ENCODE peak calls at places on chromosome 5, in four cellular contexts. One of them, this sample, is unnamed. For H3K4me1, the result is how much of the 10 kb centered on the place peaks cover.

GRCh38 chr5:93893050-93893449 is 151.7 kb upstream of the POU5F2 start:
- DNase-seq in GM23338: no peak
- DNase-seq in HCT116: no peak
- DNase-seq in H1: no peak
- DNase-seq in this sample: no peak

GRCh38 chr5:59596586-59597348 is 296.8 kb downstream of the PDE4D start:
- DNase-seq in GM23338: no peak
- DNase-seq in HCT116: no peak
- DNase-seq in H1: no peak
- DNase-seq in this sample: no peak

GRCh38 chr5:106874974-106875373 is 795.8 kb downstream of the EFNA5 start:
- DNase-seq in GM23338: no peak
- DNase-seq in HCT116: no peak
- DNase-seq in H1: no peak
- DNase-seq in this sample: no peak

GRCh38 chr5:126777257-126777973 is 479 bp downstream of the LMNB1 start:
- DNase-seq in GM23338: peak
- DNase-seq in HCT116: no peak
- DNase-seq in H1: no peak
- DNase-seq in this sample: peak

GRCh38 chr5:89044665-89045200 is 161.7 kb upstream of the MEF2C start:
- DNase-seq in GM23338: no peak
- DNase-seq in HCT116: no peak
- DNase-seq in H1: no peak
- DNase-seq in this sample: no peak

GRCh38 chr5:141848771-141849370 is 29.3 kb downstream of the PCDH1 start:
- DNase-seq in GM23338: peak
- DNase-seq in HCT116: no peak
- DNase-seq in H1: peak
- DNase-seq in this sample: no peak

GRCh38 chr5:23588841-23589240 is 81.4 kb downstream of the PRDM9 start:
- DNase-seq in GM23338: no peak
- DNase-seq in HCT116: no peak
- DNase-seq in H1: no peak
- DNase-seq in this sample: no peak

GRCh38 chr5:54944364-54944763 is 41.0 kb downstream of the ESM1 start:
- DNase-seq in GM23338: peak
- DNase-seq in HCT116: peak
- DNase-seq in H1: no peak
- DNase-seq in this sample: peak

GRCh38 chr5:6745706-6746217 is 32.5 kb downstream of the TENT4A start:
- DNase-seq in GM23338: peak
- DNase-seq in HCT116: peak
- DNase-seq in H1: no peak
- DNase-seq in this sample: peak

GRCh38 chr5:61277190-61277589 is 54.9 kb upstream of the ZSWIM6 start:
- DNase-seq in GM23338: peak
- DNase-seq in HCT116: no peak
- DNase-seq in H1: no peak
- DNase-seq in this sample: peak

GRCh38 chr5:4584982-4585381 is 555.1 kb upstream of the ADAMTS16 start:
- DNase-seq in GM23338: no peak
- DNase-seq in HCT116: no peak
- DNase-seq in H1: no peak
- DNase-seq in this sample: no peak

GRCh38 chr5:5497132-5497748 is 74.8 kb downstream of the ICE1 start:
- DNase-seq in GM23338: peak
- DNase-seq in HCT116: peak
- DNase-seq in H1: no peak
- DNase-seq in this sample: peak

GRCh38 chr5:143108498-143109128 is 294.9 kb downstream of the NR3C1 start:
- DNase-seq in GM23338: no peak
- DNase-seq in HCT116: no peak
- DNase-seq in H1: no peak
- DNase-seq in this sample: peak

GRCh38 chr5:67652212-67652611 is 455.6 kb upstream of the CD180 start:
- DNase-seq in GM23338: no peak
- DNase-seq in HCT116: no peak
- DNase-seq in H1: no peak
- DNase-seq in this sample: no peak

GRCh38 chr5:149366169-149366750 is 8.4 kb downstream of the PCYOX1L start:
- DNase-seq in GM23338: no peak
- DNase-seq in HCT116: no peak
- DNase-seq in H1: no peak
- DNase-seq in this sample: no peak

GRCh38 chr5:159163027-159163699 is 46.2 kb downstream of the RNF145 start:
- DNase-seq in GM23338: no peak
- DNase-seq in HCT116: peak
- DNase-seq in H1: no peak
- DNase-seq in this sample: no peak

GRCh38 chr5:56499877-56500276 is 266.7 kb upstream of the ANKRD55 start:
- DNase-seq in GM23338: no peak
- DNase-seq in HCT116: no peak
- DNase-seq in H1: no peak
- DNase-seq in this sample: no peak

GRCh38 chr5:98109561-98110006 is 663.9 kb upstream of the RGMB start:
- DNase-seq in GM23338: no peak
- DNase-seq in HCT116: no peak
- DNase-seq in H1: no peak
- DNase-seq in this sample: no peak

GRCh38 chr5:56211298-56211865 is 21.7 kb downstream of the ANKRD55 start:
- DNase-seq in GM23338: no peak
- DNase-seq in HCT116: peak
- DNase-seq in H1: no peak
- DNase-seq in this sample: peak

GRCh38 chr5:137072376-137073174 is 426.6 kb downstream of the SPOCK1 start:
- DNase-seq in GM23338: no peak
- DNase-seq in HCT116: no peak
- DNase-seq in H1: no peak
- DNase-seq in this sample: no peak

GRCh38 chr5:160500776-160501175 is 79.1 kb downstream of the PTTG1 start:
- DNase-seq in GM23338: no peak
- DNase-seq in HCT116: no peak
- DNase-seq in H1: no peak
- DNase-seq in this sample: peak

GRCh38 chr5:42784132-42784531 is 27.5 kb downstream of the CCDC152 start:
- DNase-seq in GM23338: no peak
- DNase-seq in HCT116: no peak
- DNase-seq in H1: no peak
- DNase-seq in this sample: no peak

GRCh38 chr5:57538341-57538955 is 55.8 kb upstream of the ACTBL2 start:
- DNase-seq in GM23338: no peak
- DNase-seq in HCT116: no peak
- DNase-seq in H1: no peak
- DNase-seq in this sample: no peak

GRCh38 chr5:130773813-130774212 is 391.2 kb downstream of the HINT1 start:
- DNase-seq in GM23338: no peak
- DNase-seq in HCT116: peak
- DNase-seq in H1: peak
- DNase-seq in this sample: no peak

GRCh38 chr5:123496892-123497291 is 15.1 kb upstream of the CSNK1G3 start:
- DNase-seq in GM23338: no peak
- DNase-seq in HCT116: no peak
- DNase-seq in H1: no peak
- DNase-seq in this sample: no peak

GRCh38 chr5:151696470-151697061 is 9.9 kb upstream of the SPARC start:
- DNase-seq in GM23338: peak
- DNase-seq in HCT116: no peak
- DNase-seq in H1: no peak
- DNase-seq in this sample: peak

GRCh38 chr5:56264417-56265025 is 31.4 kb upstream of the ANKRD55 start:
- DNase-seq in GM23338: peak
- DNase-seq in HCT116: peak
- DNase-seq in H1: peak
- DNase-seq in this sample: peak

GRCh38 chr5:176658007-176658599 is 10.8 kb downstream of the TSPAN17 start:
- DNase-seq in GM23338: peak
- DNase-seq in HCT116: peak
- DNase-seq in H1: peak
- DNase-seq in this sample: peak
- H2AFZ ChIP-seq in GM23338: no peak
- H2AFZ ChIP-seq in HCT116: no peak
- H2AFZ ChIP-seq in H1: no peak
- H2AFZ ChIP-seq in this sample: no peak

GRCh38 chr5:76901522-76901921 is 51.3 kb upstream of the CRHBP start:
- DNase-seq in GM23338: no peak
- DNase-seq in HCT116: no peak
- DNase-seq in H1: no peak
- DNase-seq in this sample: no peak

GRCh38 chr5:76893294-76893693 is 43.5 kb downstream of the S100Z start:
- DNase-seq in GM23338: no peak
- DNase-seq in HCT116: no peak
- DNase-seq in H1: no peak
- DNase-seq in this sample: no peak

DNA sequence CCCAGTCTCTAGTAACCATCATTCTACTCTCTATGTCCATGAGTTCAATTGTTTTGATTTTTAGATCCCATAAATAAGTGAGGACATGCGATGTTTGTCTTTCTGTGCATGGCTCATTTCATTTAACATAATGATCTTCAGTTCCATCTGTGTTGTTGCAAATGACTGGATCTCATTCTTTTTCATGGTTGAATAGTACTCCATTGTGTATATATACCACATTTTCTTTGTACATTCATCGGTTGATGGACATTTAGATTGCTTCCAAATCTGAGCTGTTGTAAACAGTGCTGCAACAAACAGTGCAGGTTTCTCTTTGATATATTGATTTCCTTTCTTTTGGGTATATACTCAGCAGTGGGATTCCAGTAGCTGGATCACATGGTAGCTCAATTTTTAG is 46.4 kb downstream of the S100Z start:
- DNase-seq in GM23338: no peak
- DNase-seq in HCT116: no peak
- DNase-seq in H1: no peak
- DNase-seq in this sample: no peak
- H3K4me1 ChIP-seq in GM23338: under half
- H3K4me1 ChIP-seq in HCT116: under half
- H3K4me1 ChIP-seq in H1: under half
- H3K4me1 ChIP-seq in this sample: under half

GRCh38 chr5:174575043-174575442 is 149.3 kb upstream of the MSX2 start:
- DNase-seq in GM23338: no peak
- DNase-seq in HCT116: no peak
- DNase-seq in H1: no peak
- DNase-seq in this sample: no peak

GRCh38 chr5:174573210-174574014 is 151.0 kb upstream of the MSX2 start:
- DNase-seq in GM23338: no peak
- DNase-seq in HCT116: no peak
- DNase-seq in H1: no peak
- DNase-seq in this sample: peak

GRCh38 chr5:174570662-174571061 is 153.7 kb upstream of the MSX2 start:
- DNase-seq in GM23338: no peak
- DNase-seq in HCT116: no peak
- DNase-seq in H1: no peak
- DNase-seq in this sample: no peak

GRCh38 chr5:174572591-174572990 is 151.8 kb upstream of the MSX2 start:
- DNase-seq in GM23338: no peak
- DNase-seq in HCT116: no peak
- DNase-seq in H1: no peak
- DNase-seq in this sample: no peak

DNA sequence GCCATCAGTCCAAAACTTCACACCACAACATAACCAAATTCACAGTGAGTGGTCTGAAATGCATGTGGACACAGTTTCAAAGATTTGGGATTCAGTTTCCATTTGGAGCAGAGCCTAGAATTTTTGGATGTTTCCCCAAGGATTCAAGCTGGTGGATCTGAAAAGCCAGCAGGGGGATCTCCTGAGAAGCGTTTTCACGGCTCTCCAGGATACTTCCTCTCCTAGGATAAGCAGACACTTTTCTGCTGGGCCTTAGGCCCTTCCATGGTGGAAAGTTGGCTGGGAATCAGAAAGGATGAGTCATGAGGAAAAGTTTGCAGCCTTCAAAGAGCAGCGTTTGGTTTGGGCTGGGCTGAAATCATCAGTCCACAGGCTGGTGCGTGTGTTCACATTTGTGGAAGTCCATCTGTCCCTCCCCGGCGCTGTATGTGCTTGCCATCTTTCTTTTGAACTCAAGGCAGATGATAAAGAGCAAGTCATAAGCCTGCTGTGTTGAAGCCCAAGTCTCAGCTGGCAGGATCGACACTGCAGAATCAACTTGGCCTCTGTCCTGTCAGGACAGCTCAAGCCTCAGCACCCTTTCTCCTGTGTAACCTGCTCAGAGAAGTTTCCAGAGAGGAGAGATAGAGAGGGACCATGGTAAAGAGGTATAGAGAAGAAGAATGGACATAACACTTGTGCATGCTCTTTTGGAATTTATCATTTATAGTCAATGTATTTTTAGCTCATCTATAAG is 152.6 kb upstream of the MSX2 start:
- DNase-seq in GM23338: peak
- DNase-seq in HCT116: peak
- DNase-seq in H1: no peak
- DNase-seq in this sample: peak
- H2AFZ ChIP-seq in GM23338: peak
- H2AFZ ChIP-seq in HCT116: peak
- H2AFZ ChIP-seq in H1: peak
- H2AFZ ChIP-seq in this sample: no peak

GRCh38 chr5:95533106-95533505 is 21.7 kb downstream of the SKIC3 start:
- DNase-seq in GM23338: peak
- DNase-seq in HCT116: no peak
- DNase-seq in H1: no peak
- DNase-seq in this sample: no peak
- H3K4me1 ChIP-seq in GM23338: under half
- H3K4me1 ChIP-seq in HCT116: under half
- H3K4me1 ChIP-seq in H1: under half
- H3K4me1 ChIP-seq in this sample: under half

GRCh38 chr5:135205616-135206349 is 171.8 kb upstream of the PITX1 start:
- DNase-seq in GM23338: no peak
- DNase-seq in HCT116: no peak
- DNase-seq in H1: no peak
- DNase-seq in this sample: no peak

GRCh38 chr5:135203019-135203418 is 169.0 kb upstream of the PITX1 start:
- DNase-seq in GM23338: peak
- DNase-seq in HCT116: no peak
- DNase-seq in H1: no peak
- DNase-seq in this sample: no peak

GRCh38 chr5:135203593-135204036 is 169.6 kb upstream of the PITX1 start:
- DNase-seq in GM23338: peak
- DNase-seq in HCT116: no peak
- DNase-seq in H1: no peak
- DNase-seq in this sample: no peak

GRCh38 chr5:135206862-135207261 is 172.8 kb upstream of the PITX1 start:
- DNase-seq in GM23338: no peak
- DNase-seq in HCT116: no peak
- DNase-seq in H1: no peak
- DNase-seq in this sample: no peak

DNA sequence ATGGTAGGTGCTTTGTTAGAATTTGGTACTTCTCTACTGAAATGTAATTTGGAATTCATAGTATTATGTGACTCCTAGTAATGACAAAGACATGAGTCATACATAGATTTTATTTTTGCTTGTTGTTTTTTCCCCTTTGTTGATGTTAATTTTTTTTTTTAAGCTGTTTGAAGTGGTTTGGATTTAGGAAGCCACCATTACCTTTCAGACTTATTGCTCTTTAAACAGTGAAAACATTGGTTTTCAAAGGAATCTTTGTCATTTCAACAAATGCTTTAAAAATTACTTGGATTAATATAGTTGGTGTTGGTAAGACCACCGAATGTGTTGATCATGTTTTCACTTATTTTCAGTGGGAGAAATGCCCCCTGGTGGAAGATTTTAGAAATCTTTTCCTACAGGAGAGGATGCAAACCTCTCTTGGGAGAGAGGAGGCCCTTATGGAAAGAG is 170.1 kb upstream of the PITX1 start:
- DNase-seq in GM23338: peak
- DNase-seq in HCT116: no peak
- DNase-seq in H1: no peak
- DNase-seq in this sample: peak
- H2AFZ ChIP-seq in GM23338: no peak
- H2AFZ ChIP-seq in HCT116: peak
- H2AFZ ChIP-seq in H1: no peak
- H2AFZ ChIP-seq in this sample: no peak

This sample was measured in neural progenitor cell.